ENCODE peak calls at places on chromosome 3, in six cellular contexts. P is SK-N-SH, Z is K562, D is HepG2, V is H1, S is GM12878. K is an unnamed sample.

GRCh38 chr3:49673131-49673714 is 928 bp upstream of the APEH start:
- DNase-seq in V (no peak), D (peak; percentile 45), S (no peak), P (no peak), Z (peak; percentile 45), K (peak; percentile 73)

GRCh38 chr3:189235214-189235613 is 63.4 kb downstream of the TPRG1 start:
- DNase-seq in S (no peak), P (no peak), Z (no peak), V (no peak), D (no peak), K (no peak)

GRCh38 chr3:38623539-38623938 is 25.9 kb downstream of the SCN5A start:
- DNase-seq in V (peak; percentile 73), P (no peak), Z (peak; percentile 25), S (no peak), D (peak; percentile 13), K (no peak)

GRCh38 chr3:69189487-69189886 is 67.1 kb upstream of the LMOD3 start:
- DNase-seq in Z (no peak), D (no peak), P (no peak), S (no peak), V (no peak), K (no peak)

GRCh38 chr3:126154391-126155279 is 25.8 kb downstream of the ALDH1L1 start:
- DNase-seq in D (no peak), V (peak; percentile 33), Z (no peak), P (no peak), S (no peak), K (no peak)

GRCh38 chr3:77466562-77466961 is 426.7 kb downstream of the ROBO2 start:
- DNase-seq in S (no peak), V (no peak), Z (no peak), D (no peak), P (no peak), K (no peak)

GRCh38 chr3:169581633-169582032 is 81.9 kb downstream of the MECOM start:
- DNase-seq in S (peak; percentile 11), V (no peak), P (no peak), Z (no peak), D (no peak), K (no peak)

GRCh38 chr3:195896361-195897080 is 11.8 kb downstream of the TNK2 start:
- DNase-seq in Z (peak; percentile 76), P (peak; percentile 59), S (no peak), D (no peak), V (peak; percentile 49), K (no peak)

GRCh38 chr3:183541738-183542137 is 13.8 kb downstream of the KLHL6 start:
- DNase-seq in D (no peak), Z (no peak), P (no peak), S (no peak), V (no peak), K (no peak)

GRCh38 chr3:127790580-127791183 is 31.6 kb downstream of the MGLL start:
- DNase-seq in P (no peak), D (no peak), Z (no peak), S (no peak), V (no peak), K (no peak)

GRCh38 chr3:122403489-122403888 is 12.4 kb downstream of the WDR5B start:
- DNase-seq in Z (no peak), S (no peak), D (no peak), V (no peak), P (no peak), K (no peak)

GRCh38 chr3:50521572-50521971 is 18.1 kb upstream of the CACNA2D2 start:
- DNase-seq in S (no peak), D (no peak), V (no peak), Z (no peak), P (no peak), K (no peak)

GRCh38 chr3:45507820-45508317 is 86.7 kb upstream of the LIMD1 start:
- DNase-seq in P (peak; percentile 30), Z (peak; percentile 55), V (peak; percentile 61), S (no peak), D (no peak), K (no peak)

GRCh38 chr3:63278171-63278999 is at the start of gene SYNPR:
- DNase-seq in P (peak; percentile 80), D (no peak), S (no peak), V (peak; percentile 77), Z (no peak), K (no peak)

GRCh38 chr3:197908957-197909701 is 40.9 kb upstream of the RPL35A start:
- DNase-seq in Z (no peak), P (no peak), D (no peak), S (no peak), V (no peak), K (no peak)

GRCh38 chr3:177335728-177336127 is 138.4 kb upstream of the TBL1XR1 start:
- DNase-seq in S (no peak), D (no peak), V (no peak), Z (no peak), P (no peak), K (peak; percentile 51)

GRCh38 chr3:124700880-124701684 is 29.2 kb upstream of the UMPS start:
- DNase-seq in P (no peak), S (no peak), V (no peak), Z (no peak), D (peak; percentile 99), K (no peak)

GRCh38 chr3:31668258-31668657 is 135.5 kb downstream of the STT3B start:
- DNase-seq in P (no peak), D (no peak), S (no peak), Z (no peak), V (no peak), K (peak; percentile 68)

GRCh38 chr3:127461286-127461685 is 129.2 kb downstream of the TPRA1 start:
- DNase-seq in D (no peak), V (no peak), Z (no peak), P (no peak), S (no peak), K (no peak)

GRCh38 chr3:11820540-11821041 is 26.1 kb downstream of the TAMM41 start:
- DNase-seq in S (no peak), D (no peak), V (no peak), P (no peak), Z (no peak), K (no peak)

DNA sequence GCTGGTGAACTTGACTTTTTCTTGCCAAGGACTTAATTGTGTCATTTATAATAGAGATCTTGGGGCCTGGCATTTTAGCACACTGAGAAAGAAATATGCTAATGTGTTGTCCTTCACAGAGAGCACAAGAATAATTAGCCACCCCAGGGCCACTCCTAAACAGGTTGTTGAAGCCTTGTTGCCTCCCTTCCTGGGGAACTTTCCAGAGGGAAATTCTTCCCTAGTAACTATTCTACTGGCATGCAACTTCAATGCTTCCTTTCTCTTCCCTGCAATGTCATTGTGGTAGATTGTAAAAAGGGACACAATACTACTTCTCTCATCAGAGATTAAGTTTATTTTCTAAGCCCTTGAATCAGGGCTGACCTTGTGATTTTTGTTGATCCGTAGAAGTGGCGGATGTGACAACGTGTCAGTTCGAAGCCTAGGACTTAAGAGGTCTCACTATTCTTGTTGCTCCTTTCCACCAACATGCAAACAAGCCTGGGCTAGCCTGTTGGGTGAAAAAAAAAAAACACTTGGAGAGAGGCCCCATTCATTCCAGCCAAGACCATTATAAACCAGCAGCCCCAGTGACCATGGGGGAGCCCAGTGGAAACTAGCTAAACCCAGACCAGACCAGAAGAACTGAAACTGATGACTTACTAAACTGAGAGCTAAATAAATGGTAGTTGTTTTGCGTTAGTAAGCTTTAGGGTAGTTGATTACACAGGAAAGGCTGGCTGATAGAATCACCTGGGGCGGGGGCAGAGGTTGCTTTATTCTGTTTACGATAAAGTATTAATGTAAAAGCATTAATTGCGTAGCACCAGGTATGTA is 287.2 kb downstream of the SHQ1 start:
- DNase-seq in S (no peak), D (no peak), Z (no peak), P (no peak), V (no peak), K (no peak)
- TF ChIP-seq GABPA in S (no peak), D (no peak), Z (no peak), P (no peak), V (no peak), K (no peak)

GRCh38 chr3:67433109-67433508 is 221.3 kb downstream of the SUCLG2 start:
- DNase-seq in D (no peak), V (no peak), Z (no peak), S (no peak), P (no peak), K (no peak)

GRCh38 chr3:67437090-67437489 is 217.3 kb downstream of the SUCLG2 start:
- DNase-seq in Z (no peak), D (peak; percentile 10), S (no peak), P (peak; percentile 12), V (no peak), K (no peak)

DNA sequence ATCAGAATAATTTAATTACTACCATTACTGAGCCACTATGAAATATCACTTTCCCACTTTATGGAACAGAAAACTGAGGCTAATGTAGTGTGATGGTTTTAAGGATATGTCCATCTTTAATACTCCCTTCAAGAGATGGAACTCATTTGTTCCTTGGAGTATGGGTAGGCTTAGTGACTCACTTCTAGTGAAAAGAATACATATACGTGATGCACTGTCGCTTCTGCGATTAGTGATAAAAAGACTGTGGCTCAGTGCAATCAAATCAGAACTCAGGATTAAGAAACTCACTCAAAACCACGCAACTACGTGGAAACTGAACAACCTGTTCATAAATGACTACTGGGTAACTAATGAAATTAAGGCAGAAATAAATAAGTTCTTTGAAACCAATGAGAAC is 216.6 kb downstream of the SUCLG2 start:
- DNase-seq in V (no peak), S (no peak), D (no peak), P (no peak), Z (no peak), K (no peak)
- TF ChIP-seq GABPA in V (no peak), S (no peak), D (no peak), P (no peak), Z (no peak), K (no peak)

GRCh38 chr3:55486857-55487375 is at the start of gene WNT5A:
- DNase-seq in P (peak; percentile 73), D (no peak), V (no peak), S (no peak), Z (no peak), K (no peak)

GRCh38 chr3:55484741-55485207 is 2.3 kb downstream of the WNT5A start:
- DNase-seq in Z (no peak), V (no peak), D (no peak), P (no peak), S (no peak), K (no peak)

GRCh38 chr3:55484191-55484644 is 2.9 kb downstream of the WNT5A start:
- DNase-seq in D (no peak), P (no peak), Z (no peak), V (peak; percentile 70), S (no peak), K (no peak)

GRCh38 chr3:55486101-55486856 is 827 bp downstream of the WNT5A start:
- DNase-seq in V (peak; percentile 79), D (no peak), P (peak; percentile 54), S (no peak), Z (no peak), K (no peak)

DNA sequence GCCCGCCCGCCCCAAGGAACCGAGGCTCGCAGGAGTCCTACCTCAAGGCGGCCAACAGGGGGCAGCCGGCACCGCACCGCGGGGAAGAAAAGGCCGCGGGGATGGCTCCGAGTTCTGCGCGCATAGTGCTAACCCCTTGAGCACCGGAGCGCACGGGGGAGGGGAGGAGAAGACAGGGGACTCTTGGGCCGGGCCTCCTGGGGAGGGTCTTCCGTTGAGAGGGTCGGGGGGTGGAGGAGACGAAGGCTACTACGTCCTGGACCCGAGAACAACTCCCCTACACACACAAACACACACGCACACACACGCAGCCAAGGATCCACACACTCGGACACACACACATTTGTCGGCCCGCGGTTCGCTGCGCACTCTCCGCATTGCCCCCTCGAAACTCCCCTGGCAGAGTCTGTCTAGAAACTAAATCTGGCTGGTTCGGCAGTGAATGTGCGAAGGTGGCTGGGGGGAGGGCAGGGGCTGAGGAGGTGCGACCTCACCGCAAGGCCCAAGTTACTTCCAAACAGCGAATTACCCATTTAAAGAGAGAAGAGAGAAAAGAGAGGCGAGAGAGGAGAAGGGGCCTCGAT is 1.8 kb downstream of the WNT5A start:
- DNase-seq in V (peak; percentile 89), P (peak; percentile 92), S (peak; percentile 32), Z (peak; percentile 42), D (peak; percentile 24), K (peak; percentile 39)
- TF ChIP-seq GABPA in V (no peak), P (no peak), S (no peak), Z (no peak), D (no peak), K (no peak)

GRCh38 chr3:194204036-194204792 is 68.3 kb downstream of the HES1 start:
- DNase-seq in V (peak; percentile 65), P (no peak), Z (no peak), S (no peak), D (no peak), K (no peak)
- TF ChIP-seq GABPA in V (no peak), P (no peak), Z (no peak), S (no peak), D (no peak), K (no peak)

K was measured in HL-60.